ENCODE peak calls at places on chromosomes 3 and 15, in four cellular contexts. W is ELF-1, A is cerebellum, J is lower lobe of right lung. R is an unnamed sample.

GRCh38 chr3:37052860-37053259 is 59.5 kb downstream of the MLH1 start:
- DNase-seq in W (no peak), A (no peak), J (no peak), R (no peak)

GRCh38 chr3:169760479-169760878 is 4.4 kb downstream of the TERC start:
- DNase-seq in W (no peak), A (no peak), J (no peak), R (no peak)

GRCh38 chr15:34338347-34338746 is 766 bp upstream of the SLC12A6 start:
- DNase-seq in W (peak), A (no peak), J (no peak), R (no peak)

GRCh38 chr15:50544368-50544767 is 2.1 kb downstream of the USP50 start:
- DNase-seq in W (peak), A (no peak), J (no peak), R (no peak)

GRCh38 chr15:92528736-92529135 is 126.8 kb downstream of the FAM174B start:
- DNase-seq in W (no peak), A (no peak), J (no peak), R (no peak)

GRCh38 chr15:88089019-88089603 is 167.4 kb downstream of the NTRK3 start:
- DNase-seq in W (peak), A (no peak), J (no peak), R (no peak)

GRCh38 chr15:38048001-38048455 is 113.6 kb downstream of the TMCO5A start:
- DNase-seq in W (no peak), A (no peak), J (no peak), R (no peak)

GRCh38 chr3:128971421-128971820 is 22.5 kb downstream of the CFAP92 start:
- DNase-seq in W (no peak), A (no peak), J (no peak), R (no peak)

GRCh38 chr15:66766282-66767228 is 64.5 kb downstream of the SMAD6 start:
- DNase-seq in W (no peak), A (no peak), J (no peak), R (no peak)